ENCODE peak calls at places on chromosomes 6 and 20, in five cellular contexts. G is HFFc6, Z is GM12865, Q is left ventricle myocardium inferior, I is colonic mucosa. U is an unnamed sample.
A peak's percentile ranks its signal among the peaks of the same experiment; 100 is the strongest.

GRCh38 chr6:150600302-150601017 is 775 bp downstream of the PLEKHG1 start:
- DNase-seq in G (peak; percentile 3), Z (peak; percentile 74), Q (peak; percentile 47), I (peak; percentile 82), U (peak; percentile 81)

GRCh38 chr6:21281366-21281765 is 312.2 kb upstream of the SOX4 start:
- DNase-seq in G (no peak), Z (no peak), Q (no peak), I (no peak), U (no peak)

GRCh38 chr6:71533939-71534379 is 245.3 kb downstream of the OGFRL1 start:
- DNase-seq in G (peak; percentile 38), Z (peak; percentile 6), Q (no peak), I (no peak), U (peak; percentile 9)

GRCh38 chr6:53035549-53036213 is 29.5 kb upstream of the FBXO9 start:
- DNase-seq in G (no peak), Z (no peak), Q (no peak), I (no peak), U (no peak)

GRCh38 chr20:51096571-51097267 is 73.8 kb upstream of the KCNG1 start:
- DNase-seq in G (no peak), Z (no peak), Q (no peak), I (peak; percentile 45), U (no peak)

GRCh38 chr6:42363906-42364859 is 87.5 kb downstream of the TRERF1 start:
- DNase-seq in G (no peak), Z (no peak), Q (no peak), I (no peak), U (no peak)

GRCh38 chr6:144559865-144560603 is 274.9 kb downstream of the UTRN start:
- DNase-seq in G (peak; percentile 81), Z (no peak), Q (no peak), I (no peak), U (no peak)

GRCh38 chr20:41407617-41408016 is 41.0 kb upstream of the EMILIN3 start:
- DNase-seq in G (no peak), Z (no peak), Q (no peak), I (no peak), U (no peak)

GRCh38 chr6:94372229-94372628 is 952.9 kb upstream of the EPHA7 start:
- DNase-seq in G (no peak), Z (no peak), Q (no peak), I (no peak), U (no peak)

GRCh38 chr20:50582092-50582491 is 71.9 kb downstream of the PTPN1 start:
- DNase-seq in G (no peak), Z (no peak), Q (no peak), I (no peak), U (no peak)

GRCh38 chr6:113858067-113858604 is 991 bp downstream of the MARCKS start:
- DNase-seq in G (peak; percentile 7), Z (peak; percentile 76), Q (peak; percentile 29), I (peak; percentile 56), U (peak; percentile 50)

GRCh38 chr6:127277878-127278843 is 11.5 kb downstream of the RNF146 start:
- DNase-seq in G (no peak), Z (no peak), Q (no peak), I (no peak), U (no peak)

GRCh38 chr6:168756009-168756634 is 315.1 kb downstream of the SMOC2 start:
- DNase-seq in G (no peak), Z (no peak), Q (no peak), I (no peak), U (no peak)

GRCh38 chr20:50372770-50373088 is 137.5 kb upstream of the PTPN1 start:
- DNase-seq in G (no peak), Z (no peak), Q (no peak), I (no peak), U (no peak)

GRCh38 chr6:26597389-26597766 is 625 bp downstream of the ABT1 start:
- DNase-seq in G (no peak), Z (no peak), Q (no peak), I (no peak), U (no peak)

GRCh38 chr6:106182455-106182854 is 96.3 kb downstream of the PRDM1 start:
- DNase-seq in G (no peak), Z (peak; percentile 97), Q (no peak), I (no peak), U (peak; percentile 50)

GRCh38 chr6:11389977-11390376 is 147.6 kb upstream of the TMEM170B start:
- DNase-seq in G (no peak), Z (no peak), Q (no peak), I (no peak), U (no peak)

GRCh38 chr6:36121752-36122494 is 8.4 kb upstream of the MAPK13 start:
- DNase-seq in G (no peak), Z (no peak), Q (no peak), I (no peak), U (no peak)

GRCh38 chr20:62602550-62602949 is 39.8 kb upstream of the SLCO4A1 start:
- DNase-seq in G (no peak), Z (no peak), Q (peak; percentile 50), I (no peak), U (no peak)

GRCh38 chr6:117138920-117139319 is 126.4 kb upstream of the VGLL2 start:
- DNase-seq in G (no peak), Z (no peak), Q (no peak), I (peak; percentile 33), U (no peak)

GRCh38 chr6:140867336-140867735 is 1265.4 kb upstream of the GJE1 start:
- DNase-seq in G (no peak), Z (no peak), Q (no peak), I (no peak), U (no peak)

GRCh38 chr20:6870559-6870958 is 103.1 kb downstream of the BMP2 start:
- DNase-seq in G (no peak), Z (no peak), Q (no peak), I (no peak), U (no peak)

GRCh38 chr6:5287966-5288297 is 26.6 kb downstream of the FARS2 start:
- DNase-seq in G (no peak), Z (no peak), Q (no peak), I (no peak), U (no peak)

GRCh38 chr20:56175884-56176283 is 72.6 kb upstream of the MC3R start:
- DNase-seq in G (no peak), Z (no peak), Q (no peak), I (no peak), U (no peak)

GRCh38 chr20:56178219-56178618 is 70.3 kb upstream of the MC3R start:
- DNase-seq in G (no peak), Z (no peak), Q (no peak), I (no peak), U (no peak)

GRCh38 chr20:56179051-56179450 is 69.5 kb upstream of the MC3R start:
- DNase-seq in G (no peak), Z (no peak), Q (no peak), I (no peak), U (no peak)

DNA sequence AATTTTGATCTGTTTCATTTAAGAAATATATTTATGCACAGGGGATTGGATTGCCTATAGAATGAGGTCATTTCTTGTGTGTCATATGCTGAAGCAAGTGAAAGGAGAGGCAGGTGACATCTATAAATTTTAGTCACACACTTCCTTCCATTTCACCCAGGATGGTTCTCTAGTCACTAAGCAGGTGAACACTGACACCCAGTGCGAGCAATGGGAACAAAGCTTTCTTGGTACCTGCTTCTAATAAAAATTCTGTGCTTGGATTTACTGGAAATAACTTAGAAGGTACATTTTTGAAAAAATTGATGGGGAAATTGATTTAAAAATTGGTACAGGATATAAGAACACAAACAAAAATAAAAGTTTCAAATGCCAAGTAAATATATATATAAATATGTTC is 66.9 kb upstream of the MC3R start:
- DNase-seq in G (no peak), Z (no peak), Q (no peak), I (no peak), U (no peak)
- TF ChIP-seq CTCF in G (no peak), Z (no peak), Q (peak; percentile 26), I (no peak), U (no peak)

DNA sequence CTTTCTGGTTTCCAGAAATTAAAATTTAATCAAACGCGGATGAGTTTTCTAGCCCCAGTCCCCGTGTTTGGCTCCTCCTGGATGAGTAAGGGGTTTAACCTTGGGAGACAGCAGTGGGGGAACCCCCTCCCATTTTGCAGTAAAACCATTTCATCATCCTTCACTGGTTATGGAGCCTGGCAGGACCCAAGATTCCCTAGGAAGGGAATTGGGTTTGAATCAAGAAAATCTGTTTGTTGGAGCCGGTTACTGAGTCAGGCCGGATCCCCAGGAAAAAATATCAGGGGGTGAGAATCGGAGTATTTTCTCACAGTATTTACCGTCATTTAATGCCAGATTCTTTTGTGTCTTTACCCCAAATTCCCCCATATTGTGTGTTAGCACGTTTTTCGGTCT is 769 bp downstream of the YWHAB start:
- DNase-seq in G (no peak), Z (no peak), Q (no peak), I (no peak), U (no peak)
- TF ChIP-seq CTCF in G (peak; percentile 29), Z (no peak), Q (no peak), I (no peak), U (no peak)

GRCh38 chr6:44038543-44039065 is 88.6 kb downstream of the MRPL14 start:
- DNase-seq in G (no peak), Z (no peak), Q (no peak), I (no peak), U (no peak)
- TF ChIP-seq CTCF in G (no peak), Z (no peak), Q (no peak), I (no peak), U (no peak)

GRCh38 chr20:64137598-64138031 is 26.6 kb upstream of the MYT1 start:
- DNase-seq in G (no peak), Z (no peak), Q (no peak), I (no peak), U (no peak)

GRCh38 chr20:64139200-64140081 is 24.8 kb upstream of the MYT1 start:
- DNase-seq in G (no peak), Z (no peak), Q (no peak), I (no peak), U (no peak)

GRCh38 chr20:64133951-64134407 is 26.6 kb upstream of the NPBWR2 start:
- DNase-seq in G (no peak), Z (peak; percentile 30), Q (no peak), I (no peak), U (no peak)

GRCh38 chr20:64138276-64138815 is 25.9 kb upstream of the MYT1 start:
- DNase-seq in G (no peak), Z (no peak), Q (no peak), I (no peak), U (no peak)

DNA sequence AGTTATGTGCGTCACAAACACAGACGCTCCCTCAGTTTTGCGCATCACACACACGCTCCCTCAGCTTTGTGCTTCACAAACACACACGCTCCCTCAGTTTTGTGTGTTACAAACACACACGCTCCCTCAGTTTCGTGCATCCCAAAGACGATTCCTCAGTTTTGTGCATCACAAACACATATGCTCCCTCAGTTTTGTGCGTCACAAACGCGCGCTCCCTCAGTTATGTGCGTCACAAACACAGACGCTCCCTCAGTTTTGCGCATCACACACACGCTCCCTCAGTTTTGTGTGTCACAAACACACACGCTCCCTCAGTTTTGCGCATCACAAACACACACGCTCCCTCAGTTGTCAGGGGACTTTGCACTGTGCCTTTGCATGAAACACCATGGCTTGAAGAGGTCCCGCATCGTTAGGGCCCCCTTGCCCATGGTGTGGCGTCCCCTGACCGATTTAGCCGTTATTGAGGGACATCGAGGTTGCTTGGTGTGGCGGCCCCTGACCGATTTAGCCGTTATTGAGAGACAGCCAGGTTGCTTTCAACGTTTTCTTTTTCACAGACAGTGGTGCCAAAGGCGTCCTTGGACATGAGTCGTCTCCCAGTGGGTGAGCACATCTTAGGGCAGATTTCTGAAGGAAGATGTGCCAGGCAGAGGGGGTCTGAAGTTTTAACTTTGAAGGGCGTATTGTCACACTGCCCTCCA is 28.1 kb upstream of the MYT1 start:
- DNase-seq in G (no peak), Z (no peak), Q (no peak), I (no peak), U (no peak)
- TF ChIP-seq CTCF in G (no peak), Z (no peak), Q (no peak), I (no peak), U (no peak)